ENCODE peak calls at places on chromosomes 7 and 10, in seven cellular contexts. X, K, N, F, J, D and S are unnamed samples.

GRCh38 chr7:12490941-12491340 is 79.6 kb upstream of the SCIN start:
- DNase-seq in X (no peak), K (no peak), N (no peak), F (no peak), J (no peak), D (no peak), S (no peak)

GRCh38 chr7:12422449-12423320 is 19.0 kb upstream of the VWDE start:
- DNase-seq in X (peak), K (no peak), N (no peak), F (no peak), J (peak), D (no peak), S (peak)

GRCh38 chr7:13790611-13791010 is 198.9 kb downstream of the ETV1 start:
- DNase-seq in X (no peak), K (no peak), N (no peak), F (no peak), J (no peak), D (no peak), S (no peak)

GRCh38 chr7:157432957-157433576 is 96.3 kb downstream of the DNAJB6 start:
- DNase-seq in X (peak), K (peak), N (no peak), F (no peak), J (no peak), D (no peak), S (peak)

GRCh38 chr7:117673367-117673766 is 193.5 kb downstream of the CFTR start:
- DNase-seq in X (no peak), K (peak), N (peak), F (peak), J (no peak), D (no peak), S (no peak)

GRCh38 chr10:103273026-103273425 is 3.9 kb upstream of the INA start:
- DNase-seq in X (peak), K (peak), N (no peak), F (no peak), J (peak), D (peak), S (peak)

GRCh38 chr10:96287392-96288105 is 16.2 kb upstream of the BLNK start:
- DNase-seq in X (no peak), K (no peak), N (no peak), F (peak), J (peak), D (no peak), S (peak)

GRCh38 chr10:93471110-93471651 is 11.0 kb downstream of the MYOF start:
- DNase-seq in X (peak), K (no peak), N (no peak), F (no peak), J (peak), D (no peak), S (peak)

GRCh38 chr7:24572421-24573007 is 738 bp upstream of the PALS2 start:
- DNase-seq in X (peak), K (peak), N (no peak), F (peak), J (peak), D (peak), S (peak)

GRCh38 chr10:24097771-24098207 is 111.1 kb upstream of the KIAA1217 start:
- DNase-seq in X (no peak), K (peak), N (no peak), F (no peak), J (no peak), D (no peak), S (no peak)

GRCh38 chr10:7471720-7472367 is 61.0 kb upstream of the SFMBT2 start:
- DNase-seq in X (no peak), K (peak), N (no peak), F (no peak), J (no peak), D (no peak), S (no peak)

GRCh38 chr10:15209827-15210509 is 41.5 kb upstream of the NMT2 start:
- DNase-seq in X (peak), K (peak), N (peak), F (peak), J (peak), D (no peak), S (peak)

GRCh38 chr7:151779255-151779654 is 97.7 kb downstream of the PRKAG2 start:
- DNase-seq in X (no peak), K (no peak), N (no peak), F (no peak), J (no peak), D (no peak), S (no peak)

GRCh38 chr10:69554611-69555010 is 18.6 kb downstream of the NEUROG3 start:
- DNase-seq in X (no peak), K (no peak), N (no peak), F (no peak), J (no peak), D (no peak), S (no peak)

GRCh38 chr7:131103997-131104396 is 223.7 kb upstream of the MKLN1 start:
- DNase-seq in X (peak), K (no peak), N (no peak), F (no peak), J (peak), D (no peak), S (no peak)

GRCh38 chr7:115230882-115231508 is 309.1 kb downstream of the MDFIC start:
- DNase-seq in X (peak), K (no peak), N (no peak), F (no peak), J (peak), D (no peak), S (peak)

GRCh38 chr7:112665709-112666108 is 124.5 kb downstream of the TMEM168 start:
- DNase-seq in X (no peak), K (no peak), N (no peak), F (no peak), J (peak), D (no peak), S (no peak)

GRCh38 chr10:94192333-94192732 is 170.4 kb downstream of the NOC3L start:
- DNase-seq in X (no peak), K (no peak), N (no peak), F (no peak), J (no peak), D (no peak), S (no peak)

GRCh38 chr7:73851410-73852338 is 9.3 kb upstream of the TMEM270 start:
- DNase-seq in X (peak), K (no peak), N (no peak), F (no peak), J (peak), D (no peak), S (peak)

GRCh38 chr7:139152149-139152548 is 42.6 kb upstream of the ZC3HAV1 start:
- DNase-seq in X (no peak), K (no peak), N (no peak), F (no peak), J (no peak), D (no peak), S (no peak)

GRCh38 chr7:37633048-37633447 is 50.5 kb upstream of the GPR141 start:
- DNase-seq in X (no peak), K (no peak), N (no peak), F (no peak), J (no peak), D (no peak), S (no peak)

GRCh38 chr7:121563177-121563576 is 167.1 kb upstream of the FAM3C start:
- DNase-seq in X (peak), K (no peak), N (no peak), F (no peak), J (no peak), D (no peak), S (no peak)

GRCh38 chr10:124744047-124744687 is at the start of gene FAM53B:
- DNase-seq in X (peak), K (peak), N (peak), F (peak), J (peak), D (no peak), S (peak)

GRCh38 chr7:142088022-142088714 is 23.4 kb upstream of the MGAM2 start:
- DNase-seq in X (no peak), K (no peak), N (no peak), F (peak), J (no peak), D (no peak), S (no peak)

DNA sequence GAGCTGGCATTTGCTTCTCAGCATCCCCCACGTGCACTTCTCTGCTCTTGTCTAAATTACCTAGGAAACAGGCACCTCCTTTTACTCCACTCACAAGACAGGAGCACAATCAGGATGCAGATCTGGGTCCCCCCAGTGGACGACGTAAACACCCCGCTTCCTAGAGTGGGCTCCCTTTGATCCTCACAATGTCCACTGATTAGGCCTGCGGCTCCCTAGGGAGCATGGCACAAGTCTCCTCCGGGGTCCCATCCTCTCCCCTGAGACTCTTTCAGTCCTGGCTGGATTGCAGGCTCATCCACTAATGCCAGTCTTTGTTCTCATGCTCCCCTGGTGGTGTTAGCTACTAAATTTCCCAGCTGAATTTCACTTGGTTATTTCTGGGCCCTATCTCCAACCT is 98.3 kb downstream of the GLI3 start:
- DNase-seq in X (no peak), K (no peak), N (no peak), F (no peak), J (no peak), D (no peak), S (no peak)
- TF ChIP-seq CTCF in X (no peak), K (no peak), N (no peak), F (no peak), J (no peak), D (no peak), S (no peak)

GRCh38 chr7:111510584-111511378 is 51.5 kb downstream of the IMMP2L start:
- DNase-seq in X (peak), K (no peak), N (no peak), F (no peak), J (no peak), D (no peak), S (no peak)
- H3K27ac ChIP-seq in X (peak), K (no peak), N (no peak), F (no peak), J (no peak), D (no peak), S (no peak)

DNA sequence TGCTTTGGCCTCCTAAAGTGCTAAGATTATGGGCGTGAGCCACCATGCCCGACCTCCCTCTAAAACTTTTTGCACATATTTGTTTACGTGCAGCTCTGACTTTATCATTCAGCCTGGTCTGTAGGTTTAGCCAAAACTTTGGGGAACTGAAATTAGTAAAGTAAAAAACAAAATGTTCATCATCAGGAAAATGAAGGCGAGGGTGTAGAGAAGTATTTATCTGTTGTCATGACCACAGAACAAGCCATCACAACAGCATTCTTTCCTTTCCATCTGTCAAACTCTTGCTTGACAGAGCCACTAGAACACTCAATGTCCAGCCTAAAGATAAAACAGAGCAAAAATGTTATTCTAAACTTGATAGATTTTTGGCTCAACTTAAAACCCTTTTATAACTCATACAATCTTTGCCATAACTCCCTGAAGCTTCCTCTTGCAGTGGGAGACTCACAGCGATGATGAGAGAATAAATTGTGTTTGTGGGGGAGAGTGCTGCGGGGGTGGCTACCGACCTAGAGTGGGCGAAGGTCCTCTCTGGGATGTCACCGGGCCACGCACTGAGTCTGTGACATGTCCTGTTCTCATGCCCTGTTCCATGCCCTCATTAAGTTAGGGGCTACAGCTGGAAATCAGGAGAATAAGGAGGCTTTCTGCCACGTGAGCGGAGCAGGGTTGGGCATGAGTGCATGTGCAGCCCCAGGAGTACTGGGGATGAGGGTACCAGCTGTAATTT is 58.6 kb upstream of the MKRN1 start:
- DNase-seq in X (no peak), K (no peak), N (no peak), F (no peak), J (no peak), D (no peak), S (no peak)
- TF ChIP-seq CTCF in X (no peak), K (no peak), N (no peak), F (no peak), J (no peak), D (no peak), S (no peak)

GRCh38 chr7:333399-333776 is 43.4 kb downstream of the FOXL3 start:
- DNase-seq in X (peak), K (peak), N (peak), F (peak), J (peak), D (no peak), S (peak)
- H3K27ac ChIP-seq in X (no peak), K (no peak), N (peak), F (peak), J (no peak), D (peak), S (peak)